ENCODE peak calls at places on chromosomes 13 and 19, in nine cellular contexts. T is stimulated activated CD4-positive, alpha-beta T cell treated with anti-CD3 and anti-CD28 coated beads, TNF-alpha, amount 100 ng/mL, for 24 hours; W is heart right ventricle; Z is Peyer's patch; Y is activated T-cell treated with anti-CD3 and anti-CD28 coated beads for 1 hour; H is stomach; U is activated T-helper 1 cell treated with Interleukin-2 at 50 U/mL for 16 hours; A is astrocyte of the cerebellum; K is breast epithelium. S is an unnamed sample.
A peak's percentile ranks its signal among the peaks of the same experiment; 100 is the strongest.

GRCh38 chr13:81393686-81394085 is 1052.8 kb upstream of the SPRY2 start:
- DNase-seq in T (no peak), W (no peak), Z (no peak), Y (no peak), H (no peak), U (no peak), A (no peak), K (no peak), S (no peak)

GRCh38 chr19:44753932-44754742 is 5.6 kb downstream of the BCL3 start:
- DNase-seq in T (peak; percentile 52), W (peak; percentile 94), Z (peak; percentile 96), Y (peak; percentile 56), H (peak; percentile 96), U (peak; percentile 43), A (no peak), K (peak; percentile 93), S (no peak)

GRCh38 chr13:60617863-60618733 is 221.1 kb downstream of the TDRD3 start:
- DNase-seq in T (no peak), W (no peak), Z (no peak), Y (no peak), H (no peak), U (no peak), A (peak; percentile 45), K (no peak), S (no peak)

GRCh38 chr13:109180905-109181425 is 551.6 kb downstream of the MYO16 start:
- DNase-seq in T (no peak), W (no peak), Z (no peak), Y (no peak), H (no peak), U (no peak), A (peak; percentile 83), K (no peak), S (no peak)

GRCh38 chr13:112103971-112104872 is 37.3 kb downstream of the SOX1 start:
- DNase-seq in T (no peak), W (no peak), Z (no peak), Y (no peak), H (no peak), U (no peak), A (no peak), K (no peak), S (peak; percentile 94)

GRCh38 chr19:55474269-55475265 is 1.9 kb upstream of the ZNF628 start:
- DNase-seq in T (no peak), W (no peak), Z (no peak), Y (no peak), H (no peak), U (no peak), A (peak; percentile 75), K (no peak), S (no peak)

GRCh38 chr13:94129490-94129894 is 350.0 kb downstream of the DCT start:
- DNase-seq in T (no peak), W (no peak), Z (no peak), Y (no peak), H (no peak), U (no peak), A (no peak), K (no peak), S (no peak)

GRCh38 chr19:39252458-39252857 is 3.8 kb upstream of the IFNL4 start:
- DNase-seq in T (no peak), W (no peak), Z (no peak), Y (no peak), H (no peak), U (no peak), A (no peak), K (no peak), S (no peak)

GRCh38 chr13:73168226-73168992 is 109.6 kb downstream of the KLF5 start:
- DNase-seq in T (no peak), W (no peak), Z (no peak), Y (no peak), H (no peak), U (no peak), A (no peak), K (no peak), S (no peak)

GRCh38 chr13:106140476-106140875 is 395.0 kb downstream of the EFNB2 start:
- DNase-seq in T (no peak), W (no peak), Z (no peak), Y (no peak), H (no peak), U (no peak), A (no peak), K (no peak), S (no peak)

GRCh38 chr13:94315188-94315587 is 164.3 kb downstream of the DCT start:
- DNase-seq in T (no peak), W (no peak), Z (no peak), Y (no peak), H (no peak), U (no peak), A (no peak), K (no peak), S (no peak)

GRCh38 chr19:892243-892996 is 567 bp downstream of the MED16 start:
- DNase-seq in T (no peak), W (peak; percentile 52), Z (no peak), Y (no peak), H (no peak), U (no peak), A (no peak), K (no peak), S (no peak)

GRCh38 chr13:110937511-110938303 is 22.8 kb upstream of the ANKRD10 start:
- DNase-seq in T (no peak), W (no peak), Z (no peak), Y (no peak), H (no peak), U (no peak), A (no peak), K (no peak), S (no peak)

GRCh38 chr13:28719656-28720055 is 886 bp upstream of the SLC46A3 start:
- DNase-seq in T (no peak), W (no peak), Z (no peak), Y (no peak), H (no peak), U (no peak), A (no peak), K (no peak), S (no peak)

GRCh38 chr13:27639186-27639585 is 17.5 kb downstream of the POLR1D start:
- DNase-seq in T (no peak), W (no peak), Z (no peak), Y (no peak), H (no peak), U (no peak), A (no peak), K (no peak), S (no peak)

GRCh38 chr13:26485786-26486185 is 71.7 kb upstream of the WASF3 start:
- DNase-seq in T (no peak), W (no peak), Z (peak; percentile 33), Y (no peak), H (no peak), U (no peak), A (no peak), K (no peak), S (no peak)

GRCh38 chr19:16076154-16076957 is at the start of gene TPM4:
- DNase-seq in T (peak; percentile 72), W (peak; percentile 93), Z (peak; percentile 88), Y (peak; percentile 68), H (peak; percentile 84), U (peak; percentile 65), A (peak; percentile 86), K (peak; percentile 83), S (peak; percentile 93)

GRCh38 chr19:33624586-33625153 is 2.9 kb downstream of the CHST8 start:
- DNase-seq in T (no peak), W (no peak), Z (no peak), Y (no peak), H (no peak), U (no peak), A (no peak), K (no peak), S (no peak)

GRCh38 chr19:49421039-49421877 is 2.0 kb downstream of the PTH2 start:
- DNase-seq in T (peak; percentile 13), W (peak; percentile 67), Z (peak; percentile 62), Y (no peak), H (peak; percentile 55), U (no peak), A (no peak), K (no peak), S (peak; percentile 95)

GRCh38 chr19:43957891-43958290 is 6.9 kb downstream of the ZNF221 start:
- DNase-seq in T (no peak), W (no peak), Z (no peak), Y (no peak), H (no peak), U (no peak), A (no peak), K (no peak), S (no peak)

GRCh38 chr13:35793823-35794222 is 317.3 kb upstream of the MAB21L1 start:
- DNase-seq in T (no peak), W (no peak), Z (no peak), Y (no peak), H (no peak), U (no peak), A (no peak), K (no peak), S (no peak)

GRCh38 chr13:104310861-104311260 is 1244.6 kb upstream of the SLC10A2 start:
- DNase-seq in T (no peak), W (no peak), Z (no peak), Y (no peak), H (no peak), U (no peak), A (no peak), K (no peak), S (no peak)

GRCh38 chr19:44512326-44513298 is 12.3 kb upstream of the ZNF180 start:
- DNase-seq in T (no peak), W (no peak), Z (peak; percentile 65), Y (no peak), H (no peak), U (no peak), A (peak; percentile 33), K (no peak), S (peak; percentile 84)

GRCh38 chr19:33806434-33806881 is 9.8 kb downstream of the KCTD15 start:
- DNase-seq in T (no peak), W (no peak), Z (no peak), Y (no peak), H (no peak), U (no peak), A (no peak), K (no peak), S (no peak)

GRCh38 chr19:50815443-50815842 is 8.1 kb downstream of the KLK1 start:
- DNase-seq in T (no peak), W (no peak), Z (no peak), Y (no peak), H (no peak), U (no peak), A (no peak), K (no peak), S (no peak)

GRCh38 chr13:44601596-44601995 is 25.5 kb upstream of the TSC22D1 start:
- DNase-seq in T (no peak), W (no peak), Z (no peak), Y (no peak), H (no peak), U (no peak), A (no peak), K (no peak), S (no peak)

GRCh38 chr13:35225159-35225558 is 251.3 kb downstream of the MAB21L1 start:
- DNase-seq in T (no peak), W (no peak), Z (no peak), Y (no peak), H (no peak), U (no peak), A (no peak), K (no peak), S (no peak)

GRCh38 chr19:50555447-50556235 is 12.6 kb downstream of the LRRC4B start:
- DNase-seq in T (no peak), W (peak; percentile 39), Z (no peak), Y (no peak), H (no peak), U (no peak), A (no peak), K (no peak), S (peak; percentile 64)

GRCh38 chr13:113935081-113935511 is 38.8 kb downstream of the C13orf46 start:
- DNase-seq in T (no peak), W (no peak), Z (peak; percentile 40), Y (no peak), H (no peak), U (no peak), A (no peak), K (no peak), S (peak; percentile 58)

GRCh38 chr13:93146584-93147292 is 79.9 kb upstream of the GPC6 start:
- DNase-seq in T (no peak), W (no peak), Z (no peak), Y (no peak), H (no peak), U (no peak), A (peak; percentile 85), K (no peak), S (no peak)

GRCh38 chr19:38842439-38843174 is 7.2 kb downstream of the HNRNPL start:
- DNase-seq in T (peak; percentile 23), W (no peak), Z (no peak), Y (peak; percentile 44), H (no peak), U (peak; percentile 50), A (no peak), K (no peak), S (no peak)

S was measured in ecto neural progenitor cell.